ENCODE peak calls at places on chromosomes 4 and X, in seven cellular contexts. P is heart left ventricle, I is ascending aorta, S is IMR-90, O is cardiac muscle cell, J is PC-3, N is mammary epithelial cell. L is an unnamed sample. For H3K4me1, the result is how much of the 10 kb centered on the place peaks cover.

GRCh38 chrX:2423293-2423692 is 77.5 kb downstream of the DHRSX start:
- DNase-seq in N (peak), I (no peak), P (no peak), O (no peak), S (peak), J (peak), L (no peak)

GRCh38 chrX:112043997-112044396 is 38.6 kb downstream of the TRPC5 start:
- DNase-seq in P (no peak), J (peak), I (no peak), O (peak), S (peak), N (no peak), L (no peak)

GRCh38 chrX:139881130-139881529 is 51.7 kb downstream of the ATP11C start:
- DNase-seq in J (no peak), P (no peak), O (no peak), N (peak), I (no peak), S (peak), L (no peak)

GRCh38 chrX:94178145-94178790 is 504.3 kb downstream of the FAM133A start:
- DNase-seq in J (peak), N (peak), S (no peak), P (no peak), O (no peak), I (no peak), L (no peak)

GRCh38 chr4:110854021-110854678 is 231.3 kb upstream of the PITX2 start:
- DNase-seq in P (no peak), S (peak), I (no peak), O (no peak), N (peak), J (peak), L (no peak)

GRCh38 chrX:45710081-45710801 is 509.6 kb upstream of the DIPK2B start:
- DNase-seq in J (peak), S (peak), N (peak), P (no peak), I (no peak), O (no peak), L (no peak)

GRCh38 chr4:73844352-73844751 is 7.9 kb downstream of the CXCL6 start:
- DNase-seq in P (no peak), J (peak), N (peak), O (no peak), S (peak), I (no peak), L (no peak)

GRCh38 chr4:114012749-114013148 is 33.3 kb upstream of the ARSJ start:
- DNase-seq in J (peak), O (no peak), N (no peak), S (no peak), P (no peak), I (no peak), L (no peak)

GRCh38 chrX:111168314-111168713 is 72.3 kb downstream of the PAK3 start:
- DNase-seq in J (peak), P (no peak), S (peak), I (no peak), N (peak), O (peak), L (no peak)

GRCh38 chr4:184247421-184247820 is 29.7 kb upstream of the ENPP6 start:
- DNase-seq in S (no peak), J (no peak), I (no peak), O (no peak), P (no peak), N (no peak), L (no peak)

GRCh38 chrX:48648299-48648698 is 35.3 kb upstream of the WAS start:
- DNase-seq in J (peak), O (peak), N (no peak), S (peak), P (peak), I (no peak), L (no peak)

GRCh38 chr4:115489284-115489683 is 375.9 kb upstream of the NDST4 start:
- DNase-seq in P (no peak), J (no peak), O (no peak), S (no peak), N (no peak), I (no peak), L (no peak)

GRCh38 chr4:11609751-11610150 is 181.1 kb upstream of the HS3ST1 start:
- DNase-seq in S (no peak), P (no peak), J (no peak), O (no peak), N (no peak), I (no peak), L (no peak)
- H3K4me1 ChIP-seq in S (under half), P (under half), J (under half), O (under half), N (under half), I (under half), L (under half)

GRCh38 chr4:25014965-25015506 is 15.7 kb downstream of the LGI2 start:
- DNase-seq in J (no peak), P (no peak), S (no peak), O (no peak), N (no peak), I (no peak), L (no peak)

GRCh38 chr4:25011135-25011866 is 19.4 kb downstream of the LGI2 start:
- DNase-seq in N (no peak), S (no peak), P (no peak), O (no peak), J (no peak), I (no peak), L (no peak)

GRCh38 chr4:25012671-25013070 is 18.1 kb downstream of the LGI2 start:
- DNase-seq in S (no peak), O (no peak), N (no peak), I (no peak), J (no peak), P (no peak), L (no peak)

GRCh38 chr4:25019501-25019900 is 11.2 kb downstream of the LGI2 start:
- DNase-seq in P (no peak), I (no peak), J (no peak), S (no peak), N (no peak), O (no peak), L (no peak)

GRCh38 chr4:25013756-25014737 is 16.7 kb downstream of the LGI2 start:
- DNase-seq in O (no peak), N (no peak), P (no peak), S (no peak), J (no peak), I (no peak), L (no peak)
- H3K27ac ChIP-seq in O (no peak), N (no peak), P (peak), S (no peak), J (no peak), I (no peak), L (no peak)

DNA sequence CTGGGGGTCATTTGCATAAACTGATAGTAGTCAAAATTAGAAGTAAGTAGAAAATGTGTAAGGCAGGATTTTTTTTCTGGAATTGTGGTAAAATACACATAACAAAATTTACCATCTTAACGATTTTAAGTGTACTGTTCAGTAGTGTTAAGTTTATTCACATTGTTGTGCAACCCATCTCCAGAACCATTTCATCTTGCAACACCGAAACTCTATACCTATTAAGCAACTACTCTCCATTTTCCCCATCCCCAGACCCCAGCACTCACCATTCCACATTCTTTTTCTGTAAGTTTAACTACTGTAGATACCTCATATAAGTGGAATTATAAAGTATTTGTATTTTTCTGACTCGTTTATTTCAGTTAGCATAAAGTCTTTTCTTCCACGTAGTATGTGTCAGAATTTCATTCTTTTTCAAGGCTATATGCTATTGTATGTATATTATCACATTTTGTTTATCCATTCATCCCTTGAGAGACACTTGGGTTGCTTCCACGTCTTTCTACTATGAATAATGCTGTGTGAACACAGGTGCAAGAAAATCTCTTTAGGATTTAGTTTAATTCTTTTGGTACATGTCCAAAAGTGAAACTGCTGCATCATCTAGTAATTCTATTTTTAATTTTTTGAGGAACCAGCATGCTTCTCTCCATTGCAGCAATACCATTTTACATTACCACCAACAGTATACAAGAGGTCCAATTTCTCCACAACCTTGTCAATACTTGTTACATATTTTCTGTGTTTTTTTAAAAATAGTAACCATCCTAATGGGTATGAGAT is 39.1 kb upstream of the NSUN7 start:
- DNase-seq in P (no peak), S (peak), N (no peak), I (no peak), J (no peak), O (no peak), L (no peak)
- TF ChIP-seq CTCF in P (no peak), S (no peak), N (no peak), I (no peak), J (no peak), O (no peak), L (no peak)

GRCh38 chrX:40578039-40578438 is 2.7 kb upstream of the ATP6AP2 start:
- DNase-seq in I (no peak), S (no peak), O (no peak), N (no peak), P (no peak), J (no peak), L (no peak)

GRCh38 chrX:40580537-40581332 is at the start of gene ATP6AP2:
- DNase-seq in N (peak), S (peak), J (peak), I (peak), O (peak), P (peak), L (peak)

GRCh38 chrX:40579880-40580536 is 762 bp upstream of the ATP6AP2 start:
- DNase-seq in J (no peak), O (no peak), P (no peak), I (no peak), S (no peak), N (no peak), L (no peak)

GRCh38 chrX:40581333-40581910 is 652 bp downstream of the ATP6AP2 start:
- DNase-seq in O (no peak), J (peak), I (no peak), P (no peak), S (peak), N (peak), L (no peak)

GRCh38 chrX:40579139-40579538 is 1.6 kb upstream of the ATP6AP2 start:
- DNase-seq in S (no peak), O (no peak), N (no peak), P (no peak), J (no peak), I (no peak), L (no peak)
- H3K4me1 ChIP-seq in S (under half), O (under half), N (under half), P (under half), J (under half), I (under half), L (under half)